ENCODE peak calls at places on chromosomes 12 and 14, in nine cellular contexts. C is A549, W is lower leg skin, R is coronary artery, M is endothelial cell of umbilical vein, F is uterus, K is spleen, V is PC-9, B is lower lobe of right lung. Y is an unnamed sample.

GRCh38 chr12:61538951-61539350 is 721.3 kb upstream of the USP15 start:
- DNase-seq in M (no peak), F (no peak), K (no peak), W (no peak), V (no peak), C (no peak), R (no peak), B (no peak), Y (no peak)

GRCh38 chr14:76806446-76806845 is 6.2 kb downstream of the ANGEL1 start:
- DNase-seq in M (no peak), R (no peak), B (no peak), K (no peak), F (no peak), C (no peak), V (no peak), W (no peak), Y (no peak)

GRCh38 chr14:19823765-19824164 is 20.2 kb downstream of the OR4N2 start:
- DNase-seq in M (no peak), R (no peak), B (no peak), V (no peak), C (no peak), F (no peak), K (no peak), W (no peak), Y (no peak)

GRCh38 chr12:104049278-104050257 is at the start of gene GLT8D2:
- DNase-seq in K (no peak), M (peak), R (peak), W (no peak), F (peak), V (peak), B (peak), C (no peak), Y (peak)

GRCh38 chr14:28398501-28398900 is 368.1 kb upstream of the FOXG1 start:
- DNase-seq in K (no peak), V (no peak), F (no peak), W (no peak), R (no peak), C (no peak), M (no peak), B (no peak), Y (no peak)

GRCh38 chr12:48901278-48901677 is 24.0 kb downstream of the FKBP11 start:
- DNase-seq in M (no peak), W (no peak), F (no peak), B (no peak), C (no peak), R (no peak), K (no peak), V (no peak), Y (no peak)

GRCh38 chr14:35155962-35156361 is 33.6 kb downstream of the PRORP start:
- DNase-seq in V (no peak), R (no peak), W (no peak), C (no peak), B (no peak), K (no peak), M (peak), F (no peak), Y (no peak)

GRCh38 chr14:22836301-22837058 is at the start of gene MMP14:
- DNase-seq in C (no peak), V (no peak), F (peak), K (peak), B (peak), R (peak), M (peak), W (peak), Y (no peak)

GRCh38 chr14:31449971-31450610 is 7.2 kb downstream of the DTD2 start:
- DNase-seq in R (no peak), W (no peak), B (no peak), C (peak), V (no peak), K (no peak), F (no peak), M (peak), Y (no peak)

GRCh38 chr12:6278439-6279255 is 31.8 kb upstream of the PLEKHG6 start:
- DNase-seq in C (peak), W (peak), M (peak), F (peak), B (peak), V (peak), K (peak), R (peak), Y (no peak)

GRCh38 chr14:51884086-51884927 is 23.9 kb downstream of the GNG2 start:
- DNase-seq in R (no peak), B (no peak), F (no peak), C (no peak), V (no peak), M (peak), K (no peak), W (no peak), Y (peak)

GRCh38 chr12:38488866-38489265 is 172.3 kb downstream of the ALG10B start:
- DNase-seq in B (no peak), C (no peak), V (no peak), R (no peak), M (no peak), K (no peak), W (no peak), F (no peak), Y (no peak)

DNA sequence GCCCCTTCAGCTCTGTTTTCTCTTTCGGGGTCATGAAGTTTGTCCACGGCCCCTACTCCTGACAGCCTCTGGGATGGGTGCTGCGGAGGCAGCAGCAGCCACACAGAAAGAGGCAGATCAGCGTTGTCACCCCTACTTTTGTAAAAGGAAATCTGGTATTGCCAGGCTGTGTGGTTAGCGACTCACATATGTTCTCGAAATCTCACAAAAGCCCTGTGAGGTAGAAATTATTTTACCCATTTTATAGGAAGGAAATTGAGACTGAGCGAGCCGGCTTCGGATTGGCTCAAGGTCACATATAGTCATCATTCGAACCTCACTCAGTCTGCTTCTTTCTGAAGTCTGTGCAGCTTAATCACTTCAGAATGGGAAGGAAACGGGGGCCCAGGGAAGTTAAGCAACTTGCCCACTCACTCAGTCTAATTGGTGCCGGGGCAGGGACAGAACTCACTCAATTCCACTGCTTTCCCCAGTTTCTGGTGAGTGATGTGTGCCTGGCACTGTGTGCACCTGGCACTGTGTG is 1.1 kb upstream of the CKAP4 start:
- DNase-seq in C (no peak), B (peak), M (peak), R (no peak), K (peak), F (no peak), W (no peak), V (no peak), Y (no peak)
- H3K4me3 ChIP-seq in C (peak), B (peak), M (peak), R (peak), K (peak), F (peak), W (no peak), V (peak), Y (peak)

DNA sequence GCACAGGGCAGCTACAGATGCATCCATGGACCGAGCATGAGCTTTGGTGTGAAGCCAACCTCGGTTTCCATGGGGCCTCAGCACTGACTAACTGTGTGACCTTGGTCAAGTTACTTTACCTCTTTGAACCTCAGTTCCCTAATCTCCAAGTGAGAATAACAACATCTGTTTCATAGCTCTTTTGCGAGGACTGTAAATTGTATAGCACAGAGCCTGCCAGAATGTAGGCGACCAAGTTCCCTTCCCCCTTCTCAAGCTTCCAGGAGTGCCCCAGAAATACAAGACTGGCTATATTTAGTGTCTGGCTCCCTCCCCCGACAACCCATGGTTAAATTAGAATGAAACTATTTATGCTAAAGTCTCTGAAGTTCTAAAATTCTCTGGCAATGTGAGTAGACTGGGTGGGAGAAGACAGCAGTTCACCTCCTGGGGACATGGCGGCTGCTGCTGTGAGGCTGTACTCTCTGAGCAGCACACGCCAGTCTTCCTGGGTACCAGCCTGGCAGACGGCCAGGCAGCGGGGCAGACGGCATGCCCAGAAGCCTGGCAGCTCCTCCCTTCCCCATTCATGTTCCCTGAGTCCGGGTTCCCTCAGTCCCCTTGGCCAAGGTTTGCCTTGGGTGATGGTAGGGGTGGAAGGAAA is 22.0 kb upstream of the TMED10 start:
- DNase-seq in B (no peak), F (no peak), W (no peak), M (no peak), K (no peak), V (no peak), C (no peak), R (peak), Y (no peak)
- TF ChIP-seq CTCF in B (no peak), F (no peak), W (no peak), M (no peak), K (no peak), V (no peak), C (no peak), R (no peak), Y (no peak)

GRCh38 chr12:118059645-118060275 is 1.2 kb downstream of the WSB2 start:
- DNase-seq in M (peak), W (no peak), C (no peak), V (no peak), R (no peak), K (no peak), F (no peak), B (no peak), Y (no peak)
- H3K4me3 ChIP-seq in M (peak), W (peak), C (peak), V (peak), R (peak), K (peak), F (peak), B (peak), Y (peak)

GRCh38 chr14:52950410-52950897 is 396 bp downstream of the FERMT2 start:
- DNase-seq in K (peak), R (peak), B (peak), V (peak), M (peak), C (peak), W (peak), F (peak), Y (peak)
- TF ChIP-seq CTCF in K (no peak), R (no peak), B (no peak), V (no peak), M (no peak), C (no peak), W (no peak), F (no peak), Y (no peak)

GRCh38 chr12:62787023-62787422 is 147.9 kb downstream of the PPM1H start:
- DNase-seq in C (no peak), M (no peak), F (no peak), K (no peak), B (no peak), V (no peak), W (no peak), R (no peak), Y (no peak)

GRCh38 chr12:62781136-62781880 is 153.6 kb downstream of the PPM1H start:
- DNase-seq in M (no peak), K (no peak), V (no peak), W (no peak), C (no peak), R (no peak), F (no peak), B (no peak), Y (no peak)

GRCh38 chr12:62784576-62784975 is 150.4 kb downstream of the PPM1H start:
- DNase-seq in R (no peak), M (peak), F (no peak), B (no peak), W (no peak), K (no peak), V (no peak), C (no peak), Y (no peak)

GRCh38 chr12:62785941-62786559 is 148.9 kb downstream of the PPM1H start:
- DNase-seq in F (peak), R (no peak), C (peak), M (peak), V (peak), W (no peak), B (no peak), K (no peak), Y (peak)

GRCh38 chr12:62783881-62784280 is 151.1 kb downstream of the PPM1H start:
- DNase-seq in R (no peak), C (no peak), K (no peak), M (no peak), W (no peak), V (no peak), F (no peak), B (no peak), Y (no peak)
- H3K4me3 ChIP-seq in R (no peak), C (no peak), K (no peak), M (no peak), W (no peak), V (no peak), F (no peak), B (no peak), Y (no peak)

GRCh38 chr12:68809190-68810026 is 1.4 kb downstream of the MDM2 start:
- DNase-seq in M (no peak), C (peak), R (no peak), F (no peak), W (no peak), B (no peak), V (no peak), K (no peak), Y (no peak)

GRCh38 chr12:68807576-68808387 is at the start of gene MDM2:
- DNase-seq in M (peak), B (peak), C (peak), K (peak), W (peak), V (peak), R (peak), F (peak), Y (no peak)

GRCh38 chr12:68805592-68806120 is 2.3 kb upstream of the MDM2 start:
- DNase-seq in B (no peak), K (no peak), F (no peak), C (no peak), R (no peak), M (no peak), W (no peak), V (no peak), Y (no peak)

GRCh38 chr12:68806488-68807237 is 1.3 kb upstream of the MDM2 start:
- DNase-seq in W (no peak), C (no peak), R (no peak), B (no peak), V (no peak), K (no peak), F (no peak), M (no peak), Y (no peak)

DNA sequence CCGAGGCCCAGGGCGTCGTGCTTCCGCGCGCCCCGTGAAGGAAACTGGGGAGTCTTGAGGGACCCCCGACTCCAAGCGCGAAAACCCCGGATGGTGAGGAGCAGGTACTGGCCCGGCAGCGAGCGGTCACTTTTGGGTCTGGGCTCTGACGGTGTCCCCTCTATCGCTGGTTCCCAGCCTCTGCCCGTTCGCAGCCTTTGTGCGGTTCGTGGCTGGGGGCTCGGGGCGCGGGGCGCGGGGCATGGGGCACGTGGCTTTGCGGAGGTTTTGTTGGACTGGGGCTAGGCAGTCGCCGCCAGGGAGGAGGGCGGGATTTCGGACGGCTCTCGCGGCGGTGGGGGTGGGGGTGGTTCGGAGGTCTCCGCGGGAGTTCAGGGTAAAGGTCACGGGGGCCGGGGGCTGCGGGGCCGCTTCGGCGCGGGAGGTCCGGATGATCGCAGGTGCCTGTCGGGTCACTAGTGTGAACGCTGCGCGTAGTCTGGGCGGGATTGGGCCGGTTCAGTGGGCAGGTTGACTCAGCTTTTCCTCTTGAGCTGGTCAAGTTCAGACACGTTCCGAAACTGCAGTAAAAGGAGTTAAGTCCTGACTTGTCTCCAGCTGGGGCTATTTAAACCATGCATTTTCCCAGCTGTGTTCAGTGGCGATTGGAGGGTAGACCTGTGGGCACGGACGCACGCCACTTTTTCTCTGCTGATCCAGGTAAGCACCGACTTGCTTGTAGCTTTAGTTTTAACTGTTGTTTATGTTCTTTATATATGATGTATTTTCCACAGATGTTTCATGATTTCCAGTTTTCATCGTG is 612 bp downstream of the MDM2 start:
- DNase-seq in R (peak), M (peak), B (peak), W (peak), C (peak), K (peak), F (peak), V (peak), Y (peak)
- TF ChIP-seq CTCF in R (no peak), M (no peak), B (no peak), W (no peak), C (no peak), K (no peak), F (no peak), V (peak), Y (no peak)